ENCODE peak calls at places on chromosomes 11 and 22, in ten cellular contexts. U is fibroblast of pulmonary artery, T is CD14-positive monocyte, I is iris pigment epithelial cell, C is posterior vena cava, Z is activated T-cell treated with anti-CD3 and anti-CD28 coated beads for 48 hours, H is astrocyte of the spinal cord, F is NCI-H187 treated with DMSO at 0.1 percent for 48 hours, Q is brain pericyte, X is neural crest cell. E is an unnamed sample.

GRCh38 chr11:77086521-77087472 is 15.8 kb upstream of the OMP start:
- DNase-seq in H (no peak), T (peak), I (no peak), Z (no peak), X (no peak), F (no peak), Q (no peak), U (peak), C (peak), E (no peak)

GRCh38 chr11:23765862-23766261 is 731.0 kb upstream of the LUZP2 start:
- DNase-seq in X (no peak), T (no peak), H (peak), U (peak), C (no peak), I (peak), F (no peak), Q (no peak), Z (no peak), E (no peak)

GRCh38 chr11:76152086-76152658 is 54.1 kb downstream of the WNT11 start:
- DNase-seq in C (peak), X (peak), Z (peak), F (no peak), U (peak), T (peak), H (peak), Q (peak), I (peak), E (peak)

GRCh38 chr11:119403021-119403420 is 20.0 kb downstream of the THY1 start:
- DNase-seq in T (no peak), H (no peak), F (no peak), Z (no peak), I (no peak), U (no peak), Q (no peak), C (no peak), X (no peak), E (no peak)

GRCh38 chr11:128776088-128776433 is 82.2 kb downstream of the FLI1 start:
- DNase-seq in F (no peak), I (no peak), H (no peak), Z (no peak), C (no peak), U (no peak), X (no peak), Q (no peak), T (no peak), E (no peak)

GRCh38 chr11:95506777-95507176 is 275.8 kb upstream of the SESN3 start:
- DNase-seq in F (no peak), T (no peak), Q (no peak), U (no peak), X (no peak), Z (no peak), H (no peak), I (no peak), C (no peak), E (no peak)

GRCh38 chr11:57323503-57324153 is 1.1 kb downstream of the TNKS1BP1 start:
- DNase-seq in X (no peak), F (no peak), H (peak), Q (no peak), T (no peak), Z (no peak), I (peak), C (no peak), U (peak), E (no peak)

GRCh38 chr11:122342089-122342749 is 226.2 kb upstream of the BLID start:
- DNase-seq in F (no peak), Q (no peak), I (no peak), C (no peak), U (no peak), X (no peak), Z (no peak), H (no peak), T (no peak), E (no peak)

GRCh38 chr22:25172153-25172552 is 27.5 kb upstream of the CRYBB3 start:
- DNase-seq in Q (no peak), U (no peak), X (no peak), T (no peak), Z (peak), I (no peak), F (no peak), H (no peak), C (no peak), E (no peak)

GRCh38 chr11:46278387-46279173 is 1.1 kb downstream of the CREB3L1 start:
- DNase-seq in F (no peak), Q (no peak), Z (peak), X (peak), C (peak), H (peak), T (no peak), U (peak), I (peak), E (peak)

GRCh38 chr11:124214027-124214426 is 26.9 kb upstream of the OR8G1 start:
- DNase-seq in T (no peak), X (no peak), C (no peak), Z (no peak), Q (no peak), H (no peak), F (no peak), U (no peak), I (no peak), E (no peak)

GRCh38 chr11:2100361-2101170 is 38.6 kb downstream of the IGF2 start:
- DNase-seq in F (no peak), I (no peak), X (no peak), Z (no peak), U (peak), Q (no peak), H (no peak), C (peak), T (no peak), E (no peak)

GRCh38 chr11:123505546-123506299 is 75.7 kb downstream of the GRAMD1B start:
- DNase-seq in C (no peak), U (no peak), F (no peak), H (no peak), Z (no peak), T (no peak), Q (no peak), X (peak), I (no peak), E (peak)

GRCh38 chr11:112363527-112363926 is 102.9 kb upstream of the PLET1 start:
- DNase-seq in C (no peak), Q (no peak), H (peak), T (no peak), Z (no peak), X (no peak), F (no peak), U (peak), I (peak), E (no peak)

GRCh38 chr11:102676086-102676485 is 29.5 kb downstream of the MMP27 start:
- DNase-seq in X (no peak), F (no peak), Q (no peak), T (no peak), H (no peak), I (no peak), C (no peak), Z (no peak), U (no peak), E (no peak)

GRCh38 chr11:99693941-99694492 is 673.3 kb downstream of the CNTN5 start:
- DNase-seq in F (no peak), H (peak), C (no peak), X (no peak), I (peak), T (no peak), Z (no peak), U (peak), Q (peak), E (no peak)

GRCh38 chr11:122852071-122852831 is 14.0 kb downstream of the CRTAM start:
- DNase-seq in I (peak), C (no peak), Z (peak), T (no peak), U (no peak), H (peak), Q (no peak), F (no peak), X (no peak), E (no peak)

GRCh38 chr11:69131644-69132300 is 24.0 kb upstream of the SMIM38 start:
- DNase-seq in Q (no peak), H (peak), X (peak), C (peak), F (no peak), U (peak), I (peak), T (no peak), Z (no peak), E (peak)

GRCh38 chr11:42243370-42243769 is 783.9 kb upstream of the LRRC4C start:
- DNase-seq in Z (no peak), Q (no peak), I (no peak), U (no peak), F (no peak), T (no peak), X (no peak), H (no peak), C (no peak), E (no peak)

GRCh38 chr11:106496677-106497076 is 419.2 kb downstream of the AASDHPPT start:
- DNase-seq in X (no peak), I (peak), Z (no peak), Q (no peak), F (no peak), T (no peak), H (no peak), C (no peak), U (no peak), E (no peak)

GRCh38 chr11:65051389-65051858 is 6.9 kb downstream of the NAALADL1 start:
- DNase-seq in Z (no peak), X (no peak), C (no peak), H (no peak), U (no peak), Q (no peak), T (no peak), I (no peak), F (no peak), E (no peak)

GRCh38 chr11:119493712-119494111 is 70.7 kb upstream of the THY1 start:
- DNase-seq in Q (no peak), H (no peak), U (peak), X (no peak), Z (no peak), C (no peak), T (no peak), I (peak), F (no peak), E (peak)

GRCh38 chr22:22583030-22583429 is 24.0 kb upstream of the PRAME start:
- DNase-seq in H (no peak), Q (no peak), F (no peak), Z (no peak), U (no peak), T (no peak), I (no peak), X (no peak), C (no peak), E (no peak)

GRCh38 chr22:28658448-28658847 is 21.2 kb downstream of the TTC28 start:
- DNase-seq in Q (no peak), H (no peak), C (no peak), F (no peak), I (no peak), U (no peak), X (no peak), Z (no peak), T (no peak), E (no peak)

GRCh38 chr11:120785576-120785975 is 238.3 kb upstream of the TBCEL start:
- DNase-seq in C (no peak), I (no peak), X (no peak), U (no peak), Q (no peak), H (no peak), T (no peak), F (no peak), Z (no peak), E (no peak)

GRCh38 chr11:1260023-1260501 is 37.2 kb downstream of the MUC5B start:
- DNase-seq in T (no peak), Z (peak), I (peak), H (no peak), C (no peak), Q (no peak), X (no peak), U (peak), F (no peak), E (peak)

GRCh38 chr11:96279421-96280290 is 63.3 kb downstream of the MAML2 start:
- DNase-seq in C (no peak), X (no peak), H (peak), F (no peak), I (peak), U (peak), Z (no peak), T (no peak), Q (no peak), E (no peak)

GRCh38 chr22:29799217-29799680 is 32.1 kb downstream of the UQCR10 start:
- DNase-seq in H (peak), T (peak), Z (no peak), U (peak), I (peak), C (peak), Q (peak), F (no peak), X (no peak), E (no peak)

GRCh38 chr11:113446938-113447337 is 28.3 kb downstream of the DRD2 start:
- DNase-seq in C (peak), X (no peak), Z (no peak), F (no peak), U (no peak), T (no peak), Q (no peak), H (no peak), I (no peak), E (no peak)

GRCh38 chr11:64359712-64360402 is 895 bp downstream of the RPS6KA4 start:
- DNase-seq in U (no peak), Z (peak), C (no peak), X (no peak), H (no peak), Q (no peak), F (no peak), T (no peak), I (no peak), E (peak)